ENCODE peak calls at places on chromosomes 11 and 22, in four cellular contexts. L, Y, N and J are unnamed samples.

GRCh38 chr22:48389916-48390315 is 1437.8 kb downstream of the BRD1 start:
- DNase-seq in N (no peak), L (no peak), Y (no peak), J (no peak)

GRCh38 chr11:118744001-118744400 is 47.0 kb downstream of the DDX6 start:
- DNase-seq in N (no peak), Y (no peak), L (no peak), J (no peak)

GRCh38 chr11:36492724-36493304 is 17.3 kb downstream of the TRAF6 start:
- DNase-seq in N (peak; percentile 63), Y (no peak), L (peak; percentile 54), J (no peak)

GRCh38 chr11:69220581-69221051 is 64.9 kb downstream of the SMIM38 start:
- DNase-seq in L (no peak), Y (no peak), N (no peak), J (peak; percentile 19)

GRCh38 chr11:131408011-131408640 is 37.7 kb downstream of the NTM start:
- DNase-seq in L (peak; percentile 72), N (peak; percentile 28), Y (peak; percentile 23), J (peak; percentile 49)

GRCh38 chr11:12745787-12746186 is 71.6 kb downstream of the TEAD1 start:
- DNase-seq in N (no peak), Y (no peak), L (peak; percentile 50), J (no peak)

GRCh38 chr22:44084044-44084772 is 60.1 kb downstream of the PARVB start:
- DNase-seq in L (no peak), Y (no peak), N (no peak), J (no peak)

GRCh38 chr11:27553186-27553585 is 46.6 kb upstream of the LIN7C start:
- DNase-seq in N (no peak), Y (no peak), L (no peak), J (no peak)

GRCh38 chr11:96827164-96827563 is 437.4 kb downstream of the JRKL start:
- DNase-seq in Y (peak; percentile 2), L (peak; percentile 61), N (peak; percentile 0), J (no peak)

GRCh38 chr11:68946416-68947090 is 34.2 kb downstream of the MRGPRD start:
- DNase-seq in N (peak; percentile 89), Y (no peak), L (no peak), J (no peak)

GRCh38 chr22:39664485-39665200 is 94.1 kb downstream of the CACNA1I start:
- DNase-seq in Y (peak; percentile 81), N (no peak), L (peak; percentile 88), J (peak; percentile 94)

GRCh38 chr11:113664069-113664980 is 41.8 kb downstream of the TMPRSS5 start:
- DNase-seq in L (peak; percentile 57), N (peak; percentile 58), Y (no peak), J (no peak)

GRCh38 chr11:109405671-109406070 is 16.3 kb upstream of the C11orf87 start:
- DNase-seq in N (peak; percentile 73), L (no peak), Y (no peak), J (no peak)

GRCh38 chr11:121588747-121589146 is 136.0 kb upstream of the SORL1-AS1 start:
- DNase-seq in N (no peak), Y (no peak), L (no peak), J (no peak)

GRCh38 chr22:44566911-44567310 is 68.9 kb upstream of the RTL6 start:
- DNase-seq in Y (no peak), L (no peak), N (no peak), J (no peak)

GRCh38 chr11:108343714-108344113 is 120.8 kb downstream of the ATM start:
- DNase-seq in N (no peak), Y (no peak), L (no peak), J (no peak)

GRCh38 chr11:118200901-118201680 is 23.7 kb downstream of the JAML start:
- DNase-seq in N (no peak), Y (no peak), L (no peak), J (no peak)

GRCh38 chr11:120352405-120352804 is 16.2 kb downstream of the ARHGEF12 start:
- DNase-seq in N (no peak), Y (no peak), L (no peak), J (no peak)

GRCh38 chr11:88353835-88354496 is 16.4 kb upstream of the CTSC start:
- DNase-seq in Y (no peak), N (no peak), L (no peak), J (no peak)

GRCh38 chr11:84250834-84251613 is 964.9 kb upstream of the CCDC90B start:
- DNase-seq in L (no peak), N (no peak), Y (no peak), J (no peak)

GRCh38 chr22:44668190-44668885 is 33.7 kb upstream of the PRR5 start:
- DNase-seq in N (no peak), L (no peak), Y (no peak), J (peak; percentile 70)

GRCh38 chr22:21791635-21792625 is 56.3 kb upstream of the YPEL1 start:
- DNase-seq in N (peak; percentile 62), L (no peak), Y (no peak), J (no peak)

GRCh38 chr11:92357344-92357743 is 132.7 kb downstream of the FAT3 start:
- DNase-seq in L (no peak), Y (no peak), N (no peak), J (no peak)

GRCh38 chr22:32542332-32543019 is 67.9 kb downstream of the FBXO7 start:
- DNase-seq in L (no peak), Y (no peak), N (no peak), J (no peak)

GRCh38 chr11:111941963-111942362 is 4.8 kb downstream of the DIXDC1 start:
- DNase-seq in L (no peak), Y (no peak), N (no peak), J (no peak)

DNA sequence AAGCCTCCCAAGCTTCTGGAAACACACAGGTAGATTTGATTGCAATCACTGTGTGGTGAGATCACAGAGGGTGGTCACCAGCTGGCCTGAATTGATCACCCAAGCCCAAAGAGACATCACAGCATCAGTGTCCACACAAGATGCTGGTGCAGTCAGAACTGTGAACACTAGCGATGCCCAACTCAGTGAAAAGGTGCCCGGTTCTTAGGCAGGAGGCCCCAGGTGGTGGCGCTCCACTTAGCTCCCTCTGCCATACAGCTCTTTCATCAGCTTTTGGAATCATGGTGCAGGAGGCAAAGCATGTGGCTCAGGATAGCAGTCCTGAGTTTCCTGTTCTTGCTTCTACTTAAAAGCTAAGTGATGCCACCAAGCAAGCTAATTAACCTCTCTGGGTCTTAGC is 11.1 kb downstream of the DGCR2 start:
- DNase-seq in N (no peak), L (peak; percentile 26), Y (no peak), J (no peak)
- H2BK120ac ChIP-seq in N (no peak overlapping the region), L (no peak overlapping the region), Y (no peak overlapping the region), J (no peak overlapping the region)

GRCh38 chr22:38294193-38294592 is 21.4 kb upstream of the TMEM184B start:
- DNase-seq in Y (no peak), N (no peak), L (no peak), J (no peak)
- H4K5ac ChIP-seq in Y (no peak overlapping the region), N (no peak overlapping the region), L (no peak overlapping the region), J (no peak overlapping the region)

DNA sequence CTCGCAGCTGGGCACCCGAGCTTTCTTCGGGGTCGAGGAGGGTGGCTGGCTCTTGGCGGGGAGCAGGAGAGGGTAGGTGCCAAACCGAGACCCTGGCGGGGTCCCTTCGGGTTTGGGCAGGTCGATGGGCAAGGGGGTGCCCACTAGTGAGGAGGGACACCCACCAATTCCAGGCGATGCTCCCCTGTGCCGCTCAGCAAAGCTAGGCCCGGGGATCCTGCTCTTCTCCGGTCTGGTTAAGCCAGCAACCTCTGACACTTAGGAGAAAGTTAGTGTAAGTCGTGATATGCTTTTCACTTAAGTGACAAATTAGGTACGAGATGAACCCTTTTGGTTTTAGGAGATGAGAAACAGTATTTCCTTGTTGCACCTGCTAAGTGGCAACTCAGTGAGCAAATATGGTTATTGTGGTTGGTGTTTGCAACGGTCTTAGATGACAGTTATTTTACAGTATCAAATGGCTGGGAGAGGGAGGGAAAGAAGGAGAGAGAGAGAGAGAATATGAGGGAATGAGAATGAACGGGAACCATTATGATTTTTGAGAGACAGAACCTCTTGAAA is 565 bp downstream of the NUCB2 start:
- DNase-seq in N (peak; percentile 63), L (peak; percentile 14), Y (no peak), J (no peak)
- H2BK120ac ChIP-seq in N (no peak overlapping the region), L (no peak overlapping the region), Y (no peak overlapping the region), J (no peak overlapping the region)

GRCh38 chr11:42526366-42526765 is 785.4 kb upstream of the API5 start:
- DNase-seq in N (no peak), Y (no peak), L (peak; percentile 3), J (no peak)
- H4K5ac ChIP-seq in N (no peak overlapping the region), Y (no peak overlapping the region), L (no peak overlapping the region), J (no peak overlapping the region)

GRCh38 chr11:45405916-45406670 is 120.0 kb upstream of the SYT13 start:
- DNase-seq in N (peak; percentile 23), Y (no peak), L (no peak), J (no peak)
- H2BK120ac ChIP-seq in N (no peak overlapping the region), Y (no peak overlapping the region), L (no peak overlapping the region), J (no peak overlapping the region)

GRCh38 chr11:104163100-104164027 is 583 bp downstream of the PDGFD start:
- DNase-seq in Y (no peak), N (peak; percentile 20), L (peak; percentile 73), J (peak; percentile 66)
- H4K5ac ChIP-seq in Y (peak overlapping the region; percentile 47), N (peak overlapping the region; percentile 56), L (no peak overlapping the region), J (no peak overlapping the region)

GRCh38 chr22:29267858-29268510 is at the start of the genes EWSR1 and RHBDD3:
- DNase-seq in N (peak; percentile 97), L (peak; percentile 98), Y (peak; percentile 69), J (peak; percentile 93)
- H2BK120ac ChIP-seq in N (peak within 1 kb of the TSS; percentile 100), L (peak within 1 kb of the TSS; percentile 88), Y (peak within 1 kb of the TSS; percentile 94), J (peak within 1 kb of the TSS; percentile 99)

GRCh38 chr11:71408826-71409225 is 39.4 kb downstream of the DHCR7 start:
- DNase-seq in N (no peak), L (no peak), Y (no peak), J (no peak)

GRCh38 chr11:71407356-71407755 is 40.8 kb downstream of the DHCR7 start:
- DNase-seq in N (no peak), L (no peak), Y (no peak), J (no peak)

GRCh38 chr11:71414645-71415044 is 33.5 kb downstream of the DHCR7 start:
- DNase-seq in N (no peak), L (no peak), Y (no peak), J (no peak)

GRCh38 chr11:71406681-71407080 is 41.5 kb downstream of the DHCR7 start:
- DNase-seq in N (no peak), Y (no peak), L (no peak), J (no peak)

DNA sequence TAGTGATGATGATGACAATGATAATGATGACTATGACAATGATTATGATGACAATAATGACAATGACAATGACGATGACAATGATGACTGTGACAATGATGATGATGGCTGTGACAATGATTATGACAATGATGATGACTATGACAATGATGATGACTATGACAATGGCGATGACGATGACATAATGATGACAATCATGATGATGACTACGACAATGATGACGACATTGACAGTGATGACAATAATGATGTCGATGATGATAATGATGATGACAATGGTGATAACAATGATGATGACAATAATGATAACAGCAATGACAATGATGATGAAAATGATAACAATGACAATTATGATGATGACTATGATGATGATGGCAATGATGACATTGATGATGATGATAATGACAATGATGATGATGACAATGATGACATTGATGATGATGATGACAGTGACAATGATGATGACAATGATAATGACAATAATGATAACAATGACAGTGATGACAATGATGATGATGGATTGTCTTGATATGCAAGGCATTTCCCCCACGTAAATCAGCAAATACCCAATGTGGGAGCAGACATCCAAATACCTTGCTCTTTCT is 37.7 kb downstream of the DHCR7 start:
- DNase-seq in N (no peak), Y (no peak), L (no peak), J (no peak)
- H4K5ac ChIP-seq in N (no peak overlapping the region), Y (no peak overlapping the region), L (no peak overlapping the region), J (no peak overlapping the region)

GRCh38 chr11:2846056-2846455 is 39.5 kb downstream of the CDKN1C start:
- DNase-seq in L (peak; percentile 79), N (peak; percentile 48), Y (no peak), J (no peak)
- H2BK120ac ChIP-seq in L (no peak overlapping the region), N (no peak overlapping the region), Y (no peak overlapping the region), J (no peak overlapping the region)